ENCODE peak calls at places on chromosomes 1 and 21, in ten cellular contexts. A is cardiac muscle cell; L is SK-N-MC; R is NT2/D1; T is CD8-positive, alpha-beta memory T cell; D is thoracic aorta; H is heart right ventricle; F is stomach; M is MM.1S; K is brain microvascular endothelial cell. G is an unnamed sample.

GRCh38 chr1:169550294-169550693 is 36.0 kb downstream of the F5 start:
- DNase-seq in A (peak; percentile 68), L (no peak), R (no peak), T (peak; percentile 46), D (no peak), H (no peak), F (no peak), M (peak; percentile 74), K (peak; percentile 12), G (peak; percentile 6)

GRCh38 chr1:179101566-179101965 is 19.7 kb downstream of the TOR3A start:
- DNase-seq in A (no peak), L (no peak), R (no peak), T (no peak), D (no peak), H (no peak), F (no peak), M (no peak), K (no peak), G (no peak)

GRCh38 chr1:24149854-24150227 is 6.9 kb upstream of the IL22RA1 start:
- DNase-seq in A (peak; percentile 50), L (no peak), R (no peak), T (no peak), D (no peak), H (no peak), F (peak; percentile 58), M (no peak), K (peak; percentile 91), G (no peak)

GRCh38 chr1:150017206-150017750 is 6.8 kb upstream of the OTUD7B start:
- DNase-seq in A (no peak), L (no peak), R (peak; percentile 51), T (no peak), D (no peak), H (no peak), F (peak; percentile 63), M (no peak), K (no peak), G (no peak)

GRCh38 chr1:156413310-156414246 is 44.6 kb downstream of the RHBG start:
- DNase-seq in A (no peak), L (no peak), R (no peak), T (no peak), D (no peak), H (no peak), F (no peak), M (no peak), K (no peak), G (no peak)

GRCh38 chr1:159079518-159079917 is 3.0 kb upstream of the AIM2 start:
- DNase-seq in A (no peak), L (no peak), R (no peak), T (no peak), D (no peak), H (no peak), F (no peak), M (no peak), K (no peak), G (no peak)

GRCh38 chr1:51133045-51133444 is 31.0 kb downstream of the C1orf185 start:
- DNase-seq in A (no peak), L (no peak), R (no peak), T (no peak), D (no peak), H (no peak), F (no peak), M (no peak), K (no peak), G (no peak)

GRCh38 chr1:217048104-217048707 is 325.0 kb upstream of the ESRRG start:
- DNase-seq in A (peak; percentile 21), L (no peak), R (peak; percentile 51), T (no peak), D (no peak), H (no peak), F (no peak), M (no peak), K (no peak), G (no peak)

GRCh38 chr21:46215436-46216131 is 13.0 kb downstream of the LSS start:
- DNase-seq in A (no peak), L (no peak), R (no peak), T (no peak), D (no peak), H (no peak), F (no peak), M (no peak), K (no peak), G (no peak)

GRCh38 chr21:46213620-46214286 is 14.8 kb downstream of the LSS start:
- DNase-seq in A (no peak), L (no peak), R (no peak), T (no peak), D (no peak), H (no peak), F (no peak), M (no peak), K (no peak), G (no peak)

GRCh38 chr21:46212721-46213484 is 15.7 kb downstream of the LSS start:
- DNase-seq in A (no peak), L (no peak), R (no peak), T (no peak), D (no peak), H (no peak), F (no peak), M (no peak), K (no peak), G (no peak)

GRCh38 chr21:46216132-46216747 is 12.3 kb downstream of the LSS start:
- DNase-seq in A (no peak), L (no peak), R (no peak), T (no peak), D (no peak), H (no peak), F (no peak), M (no peak), K (no peak), G (no peak)

DNA sequence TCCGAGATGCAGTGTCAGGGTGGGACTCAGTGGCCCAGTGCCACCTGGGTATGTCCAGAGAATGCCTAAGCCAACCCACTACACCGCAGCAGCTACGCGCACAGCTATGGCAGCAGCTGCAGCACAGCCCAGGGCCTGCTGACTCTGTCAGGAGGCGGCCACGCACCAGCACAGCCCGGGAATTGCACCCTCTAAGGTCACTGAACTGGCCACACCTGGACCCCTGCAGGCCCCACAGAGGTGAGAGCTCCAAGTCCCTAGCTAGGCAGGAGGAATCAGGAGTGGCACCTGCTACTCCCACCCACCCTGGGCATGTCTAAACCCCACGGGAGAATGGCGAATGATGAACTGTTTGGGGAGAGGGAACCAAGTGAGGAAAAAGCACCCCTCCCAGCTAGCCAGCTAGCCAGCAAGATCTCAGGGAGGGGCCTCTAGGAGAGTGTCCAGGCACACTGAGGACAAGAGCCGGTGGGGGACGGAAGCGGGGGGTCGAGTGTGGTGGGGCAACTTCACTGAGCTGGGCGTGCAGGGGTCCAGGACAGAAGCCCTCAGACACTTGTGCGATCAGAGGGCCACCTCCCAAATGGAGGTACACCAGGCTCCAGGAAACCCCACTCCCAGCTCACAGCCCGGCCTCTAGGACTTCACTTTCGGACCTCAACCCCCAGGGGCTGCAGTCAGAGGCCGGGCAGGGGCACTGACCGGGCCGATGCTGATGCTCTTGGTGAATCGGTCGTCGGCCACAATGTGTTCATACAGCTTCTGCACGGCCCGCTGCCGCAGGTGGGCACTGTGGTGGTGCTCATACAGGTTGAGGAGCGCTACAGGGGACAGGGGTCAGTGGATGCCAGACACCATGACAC is 13.9 kb downstream of the LSS start:
- DNase-seq in A (no peak), L (no peak), R (no peak), T (no peak), D (no peak), H (no peak), F (no peak), M (no peak), K (no peak), G (no peak)
- H3K36me3 ChIP-seq in A (peaks cover 15% of the 10 kb centered on the region), L (peaks cover 28% of the 10 kb centered on the region), R (peaks cover 88% of the 10 kb centered on the region), T (no peaks in the 10 kb centered on the region), D (peaks cover 49% of the 10 kb centered on the region), H (no peaks in the 10 kb centered on the region), F (peaks cover 92% of the 10 kb centered on the region), M (no peaks in the 10 kb centered on the region), K (peaks cover 42% of the 10 kb centered on the region), G (peaks cover 7% of the 10 kb centered on the region)

GRCh38 chr1:202161151-202162048 is 998 bp upstream of the PTPN7 start:
- DNase-seq in A (no peak), L (no peak), R (no peak), T (peak; percentile 18), D (no peak), H (no peak), F (no peak), M (no peak), K (no peak), G (peak; percentile 43)

GRCh38 chr1:202163281-202164270 is 3.2 kb upstream of the PTPN7 start:
- DNase-seq in A (no peak), L (no peak), R (no peak), T (peak; percentile 5), D (no peak), H (no peak), F (no peak), M (no peak), K (no peak), G (no peak)

GRCh38 chr1:202162418-202163280 is 2.2 kb upstream of the PTPN7 start:
- DNase-seq in A (no peak), L (no peak), R (no peak), T (peak; percentile 4), D (no peak), H (no peak), F (no peak), M (no peak), K (no peak), G (no peak)

GRCh38 chr1:202160377-202160940 is at the start of gene PTPN7:
- DNase-seq in A (no peak), L (no peak), R (no peak), T (peak; percentile 83), D (no peak), H (no peak), F (peak; percentile 39), M (peak; percentile 86), K (no peak), G (peak; percentile 81)

DNA sequence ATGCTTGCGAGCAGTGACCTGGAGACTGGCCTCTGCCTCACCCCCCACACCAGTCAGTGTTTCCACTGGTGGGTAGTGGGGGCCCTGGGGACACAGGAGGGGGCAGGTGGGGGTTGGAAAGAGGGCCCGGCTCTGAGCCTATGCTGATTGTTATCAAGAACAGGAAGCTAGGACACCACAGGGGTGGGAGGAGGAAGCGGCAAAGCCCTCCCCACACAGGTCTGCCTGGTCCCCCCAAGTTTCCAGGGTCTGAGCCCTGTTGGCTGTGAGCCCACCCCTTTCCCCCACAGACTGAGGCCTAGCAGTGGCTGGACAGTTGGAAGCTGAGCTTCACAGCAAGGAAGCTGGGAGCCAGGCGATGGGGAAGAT is 1.6 kb upstream of the PTPN7 start:
- DNase-seq in A (no peak), L (no peak), R (no peak), T (peak; percentile 34), D (no peak), H (no peak), F (no peak), M (peak; percentile 0), K (no peak), G (peak; percentile 70)
- H3K4me3 ChIP-seq in A (no peak overlapping the region), L (no peak overlapping the region), R (no peak overlapping the region), T (peak overlapping the region; percentile 87), D (no peak overlapping the region), H (no peak overlapping the region), F (no peak overlapping the region), M (no peak overlapping the region), K (no peak overlapping the region), G (no peak overlapping the region)

GRCh38 chr1:29119365-29119929 is 4.3 kb downstream of the TMEM200B start:
- DNase-seq in A (no peak), L (no peak), R (no peak), T (no peak), D (no peak), H (no peak), F (no peak), M (no peak), K (no peak), G (no peak)

GRCh38 chr1:29120367-29120766 is 3.3 kb downstream of the TMEM200B start:
- DNase-seq in A (no peak), L (no peak), R (no peak), T (no peak), D (no peak), H (no peak), F (no peak), M (no peak), K (no peak), G (no peak)

GRCh38 chr1:29114654-29115053 is 9.0 kb downstream of the TMEM200B start:
- DNase-seq in A (no peak), L (no peak), R (no peak), T (no peak), D (no peak), H (no peak), F (no peak), M (no peak), K (no peak), G (no peak)

GRCh38 chr1:29120955-29121485 is 2.7 kb downstream of the TMEM200B start:
- DNase-seq in A (peak; percentile 65), L (no peak), R (no peak), T (peak; percentile 63), D (no peak), H (peak; percentile 42), F (peak; percentile 43), M (no peak), K (no peak), G (peak; percentile 69)

DNA sequence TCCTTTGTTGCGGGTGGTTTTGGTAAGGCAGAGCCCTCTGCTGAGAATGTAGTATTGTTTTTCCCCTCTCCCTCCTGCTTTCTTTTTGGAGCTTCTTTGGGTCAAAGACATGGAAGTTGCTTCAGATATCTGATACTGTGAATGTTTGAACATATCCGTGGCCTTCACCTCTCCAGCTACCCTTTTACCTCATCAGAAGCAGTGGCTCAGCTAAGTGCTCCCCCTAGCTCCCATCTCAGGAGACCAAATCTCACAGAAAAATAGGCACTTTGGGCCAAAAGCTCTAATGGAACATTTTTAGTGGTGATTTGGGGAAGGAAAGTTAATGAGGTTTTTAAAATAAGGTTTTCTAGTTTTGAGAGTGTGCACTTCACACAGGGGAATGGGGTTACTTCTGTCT is 6.3 kb downstream of the TMEM200B start:
- DNase-seq in A (no peak), L (no peak), R (no peak), T (no peak), D (no peak), H (no peak), F (no peak), M (no peak), K (no peak), G (no peak)
- H3K36me3 ChIP-seq in A (no peaks in the 10 kb centered on the region), L (peaks cover 59% of the 10 kb centered on the region), R (peaks cover 47% of the 10 kb centered on the region), T (peaks cover 39% of the 10 kb centered on the region), D (no peaks in the 10 kb centered on the region), H (no peaks in the 10 kb centered on the region), F (peaks cover 59% of the 10 kb centered on the region), M (no peaks in the 10 kb centered on the region), K (no peaks in the 10 kb centered on the region), G (peaks cover 2% of the 10 kb centered on the region)

GRCh38 chr21:42221581-42222345 is 2.8 kb downstream of the ABCG1 start:
- DNase-seq in A (peak; percentile 87), L (no peak), R (no peak), T (no peak), D (no peak), H (no peak), F (peak; percentile 23), M (no peak), K (peak; percentile 74), G (no peak)
- H3K4me3 ChIP-seq in A (no peak overlapping the region), L (no peak overlapping the region), R (no peak overlapping the region), T (no peak overlapping the region), D (no peak overlapping the region), H (peak overlapping the region; percentile 6), F (no peak overlapping the region), M (no peak overlapping the region), K (no peak overlapping the region), G (no peak overlapping the region)

G was measured in GM06990.